ENCODE peak calls at places on chromosomes 16 and 17, in four cellular contexts. M, P, W and X are unnamed samples.

GRCh38 chr16:9437115-9437514 is 345.7 kb downstream of the HAPSTR1 start:
- DNase-seq in M (peak; percentile 44), P (peak; percentile 31), W (no peak), X (peak; percentile 20)

GRCh38 chr16:648071-648785 is 937 bp upstream of the WDR90 start:
- DNase-seq in M (peak; percentile 89), P (no peak), W (no peak), X (peak; percentile 57)

GRCh38 chr17:42347198-42347597 is 41.0 kb downstream of the STAT3 start:
- DNase-seq in M (peak; percentile 27), P (no peak), W (no peak), X (no peak)

GRCh38 chr17:61130320-61130719 is 269.3 kb upstream of the TBX2 start:
- DNase-seq in M (no peak), P (no peak), W (no peak), X (no peak)

GRCh38 chr17:1493291-1493980 is 950 bp upstream of the MYO1C start:
- DNase-seq in M (no peak), P (no peak), W (no peak), X (no peak)

GRCh38 chr16:20611975-20612471 is 35.9 kb upstream of the ACSM2B start:
- DNase-seq in M (no peak), P (no peak), W (no peak), X (no peak)

GRCh38 chr16:1870365-1871082 is 1.4 kb downstream of the MEIOB start:
- DNase-seq in M (no peak), P (no peak), W (no peak), X (peak; percentile 89)

GRCh38 chr16:4261557-4262172 is 11.2 kb downstream of the TFAP4 start:
- DNase-seq in M (peak; percentile 78), P (peak; percentile 61), W (no peak), X (peak; percentile 26)

GRCh38 chr17:57136355-57136754 is 51.3 kb downstream of the AKAP1 start:
- DNase-seq in M (no peak), P (no peak), W (no peak), X (no peak)

GRCh38 chr17:76481091-76481655 is 13.8 kb downstream of the AANAT start:
- DNase-seq in M (no peak), P (no peak), W (peak; percentile 71), X (no peak)

GRCh38 chr17:1111599-1112443 is 68.0 kb downstream of the ABR start:
- DNase-seq in M (peak; percentile 50), P (no peak), W (no peak), X (no peak)

GRCh38 chr17:42387663-42388380 is 420 bp downstream of the STAT3 start:
- DNase-seq in M (peak; percentile 26), P (peak; percentile 42), W (no peak), X (no peak)

GRCh38 chr17:40582328-40582901 is 17.1 kb upstream of the CCR7 start:
- DNase-seq in M (no peak), P (no peak), W (peak; percentile 99), X (no peak)

GRCh38 chr17:63939401-63939800 is 7.3 kb upstream of the CD79B start:
- DNase-seq in M (no peak), P (no peak), W (no peak), X (no peak)

GRCh38 chr16:11507991-11508390 is 78.7 kb downstream of the LITAF start:
- DNase-seq in M (no peak), P (no peak), W (no peak), X (no peak)

GRCh38 chr17:247767-248166 is 66.3 kb upstream of the DOC2B start:
- DNase-seq in M (no peak), P (no peak), W (no peak), X (no peak)

GRCh38 chr17:42845918-42846593 is 1.7 kb downstream of the AOC2 start:
- DNase-seq in M (no peak), P (no peak), W (no peak), X (no peak)

GRCh38 chr17:82923366-82924113 is 83.7 kb upstream of the ZNF750 start:
- DNase-seq in M (no peak), P (no peak), W (no peak), X (no peak)

GRCh38 chr17:61579961-61580360 is 11.1 kb downstream of the NACA2 start:
- DNase-seq in M (no peak), P (no peak), W (no peak), X (peak; percentile 57)

GRCh38 chr16:72203401-72203800 is 31.4 kb upstream of the PMFBP1 start:
- DNase-seq in M (no peak), P (no peak), W (peak; percentile 49), X (no peak)

GRCh38 chr17:40466298-40466971 is 23.2 kb downstream of the IGFBP4 start:
- DNase-seq in M (no peak), P (no peak), W (no peak), X (no peak)

GRCh38 chr17:35900693-35901487 is 20.7 kb upstream of the CCL5 start:
- DNase-seq in M (no peak), P (no peak), W (no peak), X (no peak)

GRCh38 chr17:83124871-83125514 is 45.6 kb downstream of the METRNL start:
- DNase-seq in M (no peak), P (no peak), W (no peak), X (no peak)

GRCh38 chr16:68475071-68475470 is 26.8 kb upstream of the SMPD3 start:
- DNase-seq in M (no peak), P (no peak), W (no peak), X (no peak)
- TF ChIP-seq TAF1 in M (no peak), P (no peak), W (no peak), X (no peak)

DNA sequence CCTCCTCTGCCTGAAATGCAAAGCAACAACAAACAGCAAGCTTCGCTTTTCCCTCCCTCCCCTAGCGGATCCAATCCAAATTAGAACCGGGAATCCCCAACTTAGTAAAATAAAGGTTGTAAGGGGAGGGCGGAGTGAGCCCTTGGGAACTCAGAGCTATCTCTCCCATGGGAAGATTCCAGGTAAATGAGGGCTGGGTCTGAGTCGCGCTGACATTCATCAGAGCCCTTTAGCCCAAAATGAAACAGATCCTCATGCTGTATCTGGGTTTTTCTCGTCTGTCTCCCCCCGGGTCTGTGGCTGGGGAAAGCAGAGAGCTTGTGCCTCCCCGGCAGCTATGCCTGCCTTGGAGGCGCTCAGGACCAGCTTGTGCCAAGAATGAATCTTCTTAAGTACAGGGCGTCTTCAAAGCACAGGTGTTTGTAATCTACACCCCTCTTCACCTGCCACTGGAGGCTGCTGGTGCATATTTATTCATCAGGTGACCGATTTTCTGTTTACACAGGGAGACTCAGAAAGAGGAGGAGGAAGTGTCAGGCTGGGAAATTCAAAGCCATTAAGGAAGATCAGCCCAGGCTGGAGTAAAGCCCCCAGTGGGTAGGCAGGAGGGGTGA is 55.0 kb upstream of the GSE1 start:
- DNase-seq in M (no peak), P (no peak), W (no peak), X (no peak)
- TF ChIP-seq SMC3 in M (no peak), P (no peak), W (no peak), X (no peak)

DNA sequence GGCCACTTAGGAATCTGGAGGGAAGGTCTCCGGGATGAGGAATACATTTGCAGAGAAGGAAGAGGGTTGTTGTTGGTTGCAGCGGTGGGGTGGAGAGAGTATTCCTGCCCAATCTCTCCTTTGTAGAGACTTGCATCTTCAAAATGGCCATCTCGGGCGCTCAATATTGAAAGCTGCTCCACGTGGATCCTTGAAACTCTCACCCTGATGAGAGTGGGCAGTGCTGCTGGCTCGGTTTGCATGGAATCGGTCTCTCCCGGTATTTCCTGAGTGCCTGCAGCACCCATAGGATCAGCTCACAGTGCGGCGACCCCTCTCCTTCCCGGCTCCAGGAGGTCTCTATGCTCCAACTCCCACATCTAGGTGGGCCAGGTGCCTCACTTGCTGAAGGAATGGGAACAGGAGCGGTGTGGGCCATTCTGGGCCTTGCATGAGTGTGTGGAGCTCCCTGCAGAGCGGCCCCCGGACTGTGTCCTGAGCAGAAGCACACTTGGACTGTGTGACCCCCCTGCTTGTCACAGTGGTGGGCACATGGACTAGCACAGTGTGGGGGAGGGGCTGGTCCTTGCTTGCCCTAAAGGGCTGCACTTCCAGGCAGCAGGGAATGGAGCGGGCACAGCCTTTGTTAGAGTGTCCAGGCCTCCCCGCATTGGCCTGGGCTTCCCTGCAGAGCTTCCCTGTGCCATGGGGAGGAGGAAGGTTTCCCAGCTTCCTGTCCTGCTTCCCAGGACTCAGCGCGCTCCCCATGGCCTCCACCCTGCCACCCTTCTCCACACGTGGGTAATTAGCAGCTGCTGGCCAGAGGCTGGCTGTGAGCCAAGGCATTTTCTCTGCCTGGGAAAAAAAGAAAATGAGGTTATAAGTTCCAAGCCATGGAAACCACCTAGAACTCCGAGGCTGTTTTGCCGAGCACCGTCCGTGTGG is 139.3 kb downstream of the IRF8 start:
- DNase-seq in M (no peak), P (no peak), W (no peak), X (no peak)
- TF ChIP-seq TAF1 in M (no peak), P (no peak), W (no peak), X (no peak)

DNA sequence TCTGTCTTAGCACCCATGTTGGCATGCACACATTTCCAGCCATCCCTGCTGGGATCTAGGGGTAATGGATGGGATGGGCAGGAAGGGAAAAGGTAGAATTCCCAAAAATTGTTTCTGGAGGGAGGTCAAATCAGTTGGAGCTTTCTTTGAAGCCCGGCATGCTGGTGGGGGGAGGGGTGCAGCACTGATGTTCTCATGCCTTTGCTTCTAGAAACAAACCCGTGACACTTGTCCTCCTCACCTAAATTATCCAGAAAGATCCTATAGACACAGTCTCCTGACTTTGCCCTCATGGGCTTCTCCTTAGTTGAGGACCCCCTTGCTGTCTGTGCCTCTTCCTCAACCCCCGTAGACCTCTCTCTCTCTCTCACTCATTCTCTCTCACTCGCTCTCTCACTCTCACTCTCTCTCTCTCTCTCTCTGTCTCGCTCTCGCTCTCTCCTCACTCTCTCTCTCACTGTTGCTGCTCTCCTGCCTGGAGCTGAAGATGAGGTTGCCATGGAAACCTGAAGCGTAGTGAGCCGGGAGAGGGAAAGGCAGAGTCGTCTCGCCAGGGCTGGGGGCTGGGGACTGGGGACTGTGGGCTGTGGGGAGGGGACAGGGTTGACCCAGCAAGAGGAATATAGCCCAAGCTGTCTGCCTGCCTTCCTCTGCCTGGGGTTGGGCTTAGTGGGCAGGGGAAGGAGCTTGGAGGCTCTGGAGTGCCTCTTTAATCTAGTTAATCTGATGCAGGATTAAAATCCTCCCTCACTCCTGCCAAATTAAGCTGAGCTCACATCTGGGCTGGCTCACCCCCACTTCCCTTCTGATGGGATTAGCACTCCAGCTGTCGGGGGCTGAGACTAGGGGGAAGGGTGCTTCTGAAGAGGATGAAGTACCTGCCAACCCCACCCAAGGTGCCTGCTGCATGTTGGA is 16.1 kb downstream of the LASP1 start:
- DNase-seq in M (peak; percentile 75), P (no peak), W (no peak), X (no peak)
- TF ChIP-seq SMC3 in M (no peak), P (no peak), W (no peak), X (no peak)

DNA sequence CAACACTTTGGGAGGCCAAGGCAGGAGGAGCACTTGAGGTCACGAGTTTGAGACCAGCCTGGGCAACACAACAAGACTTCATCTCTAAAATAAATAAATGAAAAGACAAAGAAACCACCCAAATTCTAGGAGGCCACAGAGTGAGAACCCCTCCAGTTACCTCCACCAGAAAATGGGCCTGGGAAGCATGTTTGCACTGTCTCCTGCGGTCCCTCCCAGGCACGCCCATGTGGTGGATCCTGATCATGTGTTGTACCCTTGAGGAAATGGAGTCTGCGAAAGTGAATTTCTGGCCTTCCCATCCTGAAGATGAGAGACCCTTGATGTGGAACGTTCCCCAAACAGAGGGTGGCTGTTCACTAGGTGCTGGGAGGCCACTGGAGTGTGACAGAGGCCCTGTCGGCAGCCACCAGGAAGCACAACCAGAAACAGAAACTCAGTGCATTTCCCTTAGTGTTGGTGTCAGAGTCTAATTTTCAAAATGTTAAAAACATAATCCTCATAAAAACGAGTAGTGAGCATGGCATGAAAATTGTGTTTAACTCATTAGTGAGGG is 19.2 kb upstream of the USP22 start:
- DNase-seq in M (no peak), P (no peak), W (peak; percentile 55), X (no peak)
- TF ChIP-seq TAF1 in M (no peak), P (no peak), W (no peak), X (no peak)

GRCh38 chr17:59037960-59038359 is 68.7 kb downstream of the TRIM37 start:
- DNase-seq in M (no peak), P (no peak), W (no peak), X (no peak)
- TF ChIP-seq SMC3 in M (no peak), P (no peak), W (no peak), X (no peak)

GRCh38 chr17:28344011-28344410 is 8.4 kb downstream of the TNFAIP1 start:
- DNase-seq in M (no peak), P (no peak), W (no peak), X (no peak)
- TF ChIP-seq TAF1 in M (no peak), P (no peak), W (no peak), X (no peak)